ENCODE peak calls at places on chromosomes 4 and X, in six cellular contexts. One of them, this sample, is unnamed.

GRCh38 chr4:159677521-159677920 is 574.6 kb downstream of the RAPGEF2 start:
- DNase-seq in HepG2: no peak
- DNase-seq in K562: no peak
- DNase-seq in H1: no peak
- DNase-seq in GM12878: no peak
- DNase-seq in GM12892: no peak
- DNase-seq in this sample: no peak

GRCh38 chrX:153333821-153334653 is at the start of gene ZNF275:
- DNase-seq in HepG2: peak; percentile 29
- DNase-seq in GM12878: no peak
- DNase-seq in K562: peak; percentile 95
- DNase-seq in GM12892: peak; percentile 72
- DNase-seq in H1: no peak
- DNase-seq in this sample: peak; percentile 72

GRCh38 chr4:56990109-56990508 is 11.4 kb downstream of the POLR2B start:
- DNase-seq in GM12878: no peak
- DNase-seq in GM12892: no peak
- DNase-seq in HepG2: no peak
- DNase-seq in H1: no peak
- DNase-seq in K562: no peak
- DNase-seq in this sample: no peak

GRCh38 chr4:42612898-42613297 is 44.0 kb downstream of the ATP8A1 start:
- DNase-seq in GM12892: no peak
- DNase-seq in H1: no peak
- DNase-seq in K562: no peak
- DNase-seq in HepG2: no peak
- DNase-seq in GM12878: no peak
- DNase-seq in this sample: no peak

GRCh38 chr4:5800496-5800895 is 89.5 kb downstream of the EVC start:
- DNase-seq in HepG2: no peak
- DNase-seq in H1: no peak
- DNase-seq in GM12892: no peak
- DNase-seq in K562: no peak
- DNase-seq in GM12878: no peak
- DNase-seq in this sample: no peak

GRCh38 chrX:115539841-115540240 is 21.1 kb upstream of the PLS3 start:
- DNase-seq in HepG2: no peak
- DNase-seq in H1: no peak
- DNase-seq in GM12892: no peak
- DNase-seq in K562: no peak
- DNase-seq in GM12878: no peak
- DNase-seq in this sample: no peak

GRCh38 chrX:7055386-7056137 is 92.0 kb upstream of the STS start:
- DNase-seq in GM12892: no peak
- DNase-seq in K562: no peak
- DNase-seq in HepG2: no peak
- DNase-seq in H1: no peak
- DNase-seq in GM12878: no peak
- DNase-seq in this sample: no peak

GRCh38 chrX:30798810-30799209 is 90.2 kb downstream of the TAB3 start:
- DNase-seq in K562: no peak
- DNase-seq in GM12892: no peak
- DNase-seq in GM12878: no peak
- DNase-seq in H1: no peak
- DNase-seq in HepG2: no peak
- DNase-seq in this sample: no peak

GRCh38 chrX:58044130-58044529 is 133.9 kb upstream of the ZXDA start:
- DNase-seq in K562: no peak
- DNase-seq in H1: no peak
- DNase-seq in GM12892: no peak
- DNase-seq in HepG2: no peak
- DNase-seq in GM12878: no peak
- DNase-seq in this sample: no peak

GRCh38 chrX:6758234-6758633 is 223.3 kb upstream of the VCX3A start:
- DNase-seq in H1: no peak
- DNase-seq in HepG2: no peak
- DNase-seq in GM12878: no peak
- DNase-seq in K562: no peak
- DNase-seq in GM12892: no peak
- DNase-seq in this sample: no peak

GRCh38 chr4:138494931-138495330 is 252.8 kb upstream of the SLC7A11 start:
- DNase-seq in K562: no peak
- DNase-seq in GM12892: no peak
- DNase-seq in HepG2: peak; percentile 12
- DNase-seq in H1: peak; percentile 51
- DNase-seq in GM12878: peak; percentile 4
- DNase-seq in this sample: no peak

GRCh38 chr4:169485791-169486742 is 126.3 kb downstream of the NEK1 start:
- DNase-seq in GM12878: peak; percentile 68
- DNase-seq in HepG2: peak; percentile 36
- DNase-seq in K562: peak; percentile 14
- DNase-seq in H1: no peak
- DNase-seq in GM12892: no peak
- DNase-seq in this sample: no peak
- TF ChIP-seq TAF1 in GM12878: no peak
- TF ChIP-seq TAF1 in HepG2: no peak
- TF ChIP-seq TAF1 in K562: no peak
- TF ChIP-seq TAF1 in H1: no peak
- TF ChIP-seq TAF1 in GM12892: no peak
- TF ChIP-seq TAF1 in this sample: no peak

DNA sequence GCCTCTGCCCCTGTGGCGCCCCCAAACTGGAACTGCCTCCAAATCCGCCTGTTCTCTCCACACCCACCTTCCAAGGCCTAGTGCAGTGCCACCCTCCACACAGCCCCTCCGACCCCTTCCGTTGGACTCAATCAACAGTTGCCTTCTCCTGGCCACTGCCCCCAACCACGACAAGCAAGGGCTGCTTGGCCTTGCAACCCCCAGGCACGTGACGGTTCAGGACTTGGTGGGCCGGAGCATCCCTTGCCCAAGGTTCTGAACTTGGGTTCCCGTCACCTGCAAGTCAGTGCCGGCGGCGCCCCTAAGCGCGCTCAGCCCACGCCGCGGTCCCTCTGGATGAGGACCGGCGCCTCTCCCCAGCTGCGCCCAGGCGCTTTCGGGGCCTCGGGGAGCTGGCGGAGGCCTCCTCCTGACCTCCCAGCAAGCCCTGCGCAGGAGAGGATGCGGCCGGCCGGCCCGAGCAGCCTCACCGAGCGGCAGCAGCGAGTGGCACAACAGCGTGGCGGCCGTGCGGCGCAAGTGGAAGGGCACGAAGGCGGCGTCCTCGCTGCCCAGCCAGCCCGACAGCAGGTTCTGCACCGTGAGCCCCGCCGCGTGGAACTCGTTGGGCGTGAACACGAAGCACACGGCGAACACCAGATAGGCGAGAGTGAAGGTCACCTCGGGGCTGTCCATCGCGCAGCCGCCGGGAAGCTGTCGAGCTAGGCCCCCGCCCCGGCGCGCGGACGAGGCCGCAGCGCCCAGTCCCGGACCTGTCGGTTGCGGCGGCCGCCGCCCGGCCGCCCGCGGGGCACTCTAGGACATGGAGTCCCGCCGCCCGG is 750 bp downstream of the TMEM129 start:
- DNase-seq in H1: no peak
- DNase-seq in GM12892: no peak
- DNase-seq in GM12878: no peak
- DNase-seq in HepG2: no peak
- DNase-seq in K562: peak; percentile 52
- DNase-seq in this sample: no peak
- TF ChIP-seq POLR2A in H1: peak; percentile 15
- TF ChIP-seq POLR2A in GM12892: no peak
- TF ChIP-seq POLR2A in GM12878: no peak
- TF ChIP-seq POLR2A in HepG2: no peak
- TF ChIP-seq POLR2A in K562: peak; percentile 57
- TF ChIP-seq POLR2A in this sample: no peak

DNA sequence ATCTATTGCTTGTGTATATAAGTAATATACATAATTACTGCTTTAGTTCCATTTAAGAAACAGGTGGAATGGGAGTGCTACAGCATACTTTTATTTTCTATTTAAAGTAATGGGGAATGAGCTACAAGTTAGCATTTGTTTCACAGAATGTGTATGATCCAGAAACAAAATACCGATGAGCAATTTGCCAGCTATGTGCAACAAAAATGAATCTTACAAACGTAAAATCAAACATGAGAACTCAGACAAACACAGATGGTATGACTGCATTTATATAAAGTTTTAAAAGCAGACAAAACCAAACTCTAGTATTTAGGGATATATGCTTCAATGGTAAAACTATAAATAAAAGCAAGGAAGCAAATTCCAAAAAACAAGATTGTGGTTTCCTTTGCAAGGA is 141.7 kb downstream of the PAPSS1 start:
- DNase-seq in K562: no peak
- DNase-seq in HepG2: no peak
- DNase-seq in GM12892: no peak
- DNase-seq in H1: no peak
- DNase-seq in GM12878: no peak
- DNase-seq in this sample: no peak
- TF ChIP-seq TAF1 in K562: no peak
- TF ChIP-seq TAF1 in HepG2: no peak
- TF ChIP-seq TAF1 in GM12892: no peak
- TF ChIP-seq TAF1 in H1: no peak
- TF ChIP-seq TAF1 in GM12878: no peak
- TF ChIP-seq TAF1 in this sample: no peak

GRCh38 chrX:276588-277171 is 4.5 kb upstream of the PLCXD1 start:
- DNase-seq in GM12892: no peak
- DNase-seq in H1: no peak
- DNase-seq in K562: peak; percentile 27
- DNase-seq in GM12878: no peak
- DNase-seq in HepG2: no peak
- DNase-seq in this sample: no peak
- TF ChIP-seq POLR2A in GM12892: no peak
- TF ChIP-seq POLR2A in H1: no peak
- TF ChIP-seq POLR2A in K562: no peak
- TF ChIP-seq POLR2A in GM12878: no peak
- TF ChIP-seq POLR2A in HepG2: no peak
- TF ChIP-seq POLR2A in this sample: no peak

GRCh38 chrX:121863976-121864375 is 816.6 kb downstream of the GLUD2 start:
- DNase-seq in H1: no peak
- DNase-seq in GM12892: no peak
- DNase-seq in GM12878: no peak
- DNase-seq in K562: no peak
- DNase-seq in HepG2: no peak
- DNase-seq in this sample: no peak
- TF ChIP-seq TAF1 in H1: no peak
- TF ChIP-seq TAF1 in GM12892: no peak
- TF ChIP-seq TAF1 in GM12878: no peak
- TF ChIP-seq TAF1 in K562: no peak
- TF ChIP-seq TAF1 in HepG2: no peak
- TF ChIP-seq TAF1 in this sample: no peak